ENCODE peak calls at places on chromosomes 12 and 14, in seven cellular contexts. D is HepG2, P is GM12878, E is HCT116, A is SK-N-SH, I is K562, K is H1. V is an unnamed sample.

GRCh38 chr12:132244724-132245295 is 84.6 kb downstream of the GALNT9 start:
- DNase-seq in D (no peak), P (no peak), E (no peak), A (peak; percentile 28), I (no peak), K (no peak), V (no peak)

GRCh38 chr12:19804737-19805136 is 365.4 kb downstream of the AEBP2 start:
- DNase-seq in D (no peak), P (no peak), E (no peak), A (no peak), I (no peak), K (no peak), V (no peak)

GRCh38 chr12:88810806-88811205 is 230.5 kb upstream of the KITLG start:
- DNase-seq in D (no peak), P (no peak), E (no peak), A (no peak), I (no peak), K (no peak), V (no peak)

GRCh38 chr14:57244103-57244502 is 24.6 kb downstream of the EXOC5 start:
- DNase-seq in D (no peak), P (no peak), E (no peak), A (no peak), I (no peak), K (no peak), V (no peak)

GRCh38 chr12:544941-545635 is 85.3 kb downstream of the B4GALNT3 start:
- DNase-seq in D (no peak), P (no peak), E (no peak), A (no peak), I (no peak), K (no peak), V (no peak)

GRCh38 chr12:26360062-26360461 is 164.7 kb downstream of the SSPN start:
- DNase-seq in D (no peak), P (no peak), E (no peak), A (no peak), I (no peak), K (no peak), V (no peak)

GRCh38 chr14:22530101-22530500 is 58.9 kb downstream of the DAD1 start:
- DNase-seq in D (no peak), P (no peak), E (no peak), A (no peak), I (no peak), K (no peak), V (no peak)

GRCh38 chr12:27060740-27061139 is 21.6 kb downstream of the C12orf71 start:
- DNase-seq in D (no peak), P (no peak), E (no peak), A (no peak), I (no peak), K (no peak), V (no peak)

GRCh38 chr14:83909507-83909906 is 1620.4 kb upstream of the FLRT2 start:
- DNase-seq in D (no peak), P (no peak), E (no peak), A (no peak), I (no peak), K (no peak), V (no peak)

GRCh38 chr12:66200110-66200509 is 11.1 kb downstream of the IRAK3 start:
- DNase-seq in D (no peak), P (no peak), E (no peak), A (no peak), I (peak; percentile 3), K (no peak), V (no peak)

GRCh38 chr14:23299558-23299957 is 3.1 kb downstream of the PPP1R3E start:
- DNase-seq in D (peak; percentile 87), P (no peak), E (no peak), A (no peak), I (peak; percentile 67), K (no peak), V (peak; percentile 17)

GRCh38 chr14:22781606-22782000 is 15.1 kb downstream of the OXA1L start:
- DNase-seq in D (no peak), P (no peak), E (no peak), A (no peak), I (no peak), K (no peak), V (no peak)

GRCh38 chr14:74207943-74208342 is 31.3 kb upstream of the VSX2 start:
- DNase-seq in D (peak; percentile 10), P (no peak), E (peak; percentile 16), A (no peak), I (peak; percentile 18), K (no peak), V (no peak)

GRCh38 chr14:21090194-21090939 is 8.1 kb downstream of the ZNF219 start:
- DNase-seq in D (no peak), P (no peak), E (no peak), A (peak; percentile 87), I (no peak), K (peak; percentile 90), V (no peak)

GRCh38 chr12:46219892-46220655 is 48.8 kb downstream of the SLC38A1 start:
- DNase-seq in D (peak; percentile 30), P (no peak), E (peak; percentile 68), A (no peak), I (peak; percentile 88), K (no peak), V (no peak)

GRCh38 chr12:106841471-106842302 is 67.2 kb downstream of the RIC8B start:
- DNase-seq in D (peak; percentile 30), P (no peak), E (peak; percentile 31), A (peak; percentile 65), I (peak; percentile 68), K (no peak), V (peak; percentile 66)

GRCh38 chr12:6884539-6884938 is 11.4 kb upstream of the SPSB2 start:
- DNase-seq in D (no peak), P (no peak), E (no peak), A (no peak), I (no peak), K (no peak), V (no peak)

GRCh38 chr14:76834296-76834695 is 8.1 kb downstream of the LRRC74A start:
- DNase-seq in D (peak; percentile 60), P (no peak), E (no peak), A (no peak), I (no peak), K (no peak), V (no peak)

GRCh38 chr12:104651812-104652211 is 195.1 kb downstream of the CHST11 start:
- DNase-seq in D (no peak), P (no peak), E (no peak), A (no peak), I (no peak), K (no peak), V (no peak)

GRCh38 chr12:11070999-11071398 is 8.9 kb upstream of the TAS2R46 start:
- DNase-seq in D (peak; percentile 16), P (no peak), E (no peak), A (no peak), I (no peak), K (no peak), V (no peak)

GRCh38 chr12:11069854-11070253 is 7.8 kb upstream of the TAS2R46 start:
- DNase-seq in D (no peak), P (no peak), E (no peak), A (no peak), I (no peak), K (no peak), V (no peak)

GRCh38 chr12:11071414-11071813 is 9.3 kb upstream of the TAS2R46 start:
- DNase-seq in D (peak; percentile 64), P (no peak), E (no peak), A (no peak), I (no peak), K (no peak), V (no peak)

GRCh38 chr12:11067514-11067913 is 5.4 kb upstream of the TAS2R46 start:
- DNase-seq in D (no peak), P (no peak), E (no peak), A (no peak), I (no peak), K (no peak), V (no peak)
- TF ChIP-seq JUND in D (no peak), P (no peak), E (no peak), A (no peak), I (no peak), K (no peak), V (no peak)

DNA sequence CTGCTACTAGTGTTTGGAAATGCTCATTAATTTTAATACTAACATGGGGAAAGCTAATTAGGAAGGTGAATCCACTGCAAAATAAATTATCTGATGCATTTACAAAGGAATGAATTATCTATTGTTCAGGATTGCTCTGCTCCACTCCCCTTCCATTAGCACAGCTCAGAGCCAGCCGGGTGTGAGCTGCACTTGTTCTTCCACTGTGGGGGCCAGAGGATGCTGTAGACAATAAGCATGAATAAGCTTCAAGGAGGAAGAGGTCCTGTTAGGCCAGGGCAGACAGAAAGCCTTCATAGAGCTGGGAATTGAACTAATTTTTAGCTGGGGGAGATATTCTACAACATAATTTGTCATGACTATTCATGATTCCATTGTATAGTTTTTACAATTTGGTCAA is 137.6 kb upstream of the MAX start:
- DNase-seq in D (no peak), P (no peak), E (no peak), A (no peak), I (no peak), K (no peak), V (no peak)
- TF ChIP-seq JUND in D (no peak), P (no peak), E (no peak), A (no peak), I (no peak), K (no peak), V (no peak)

DNA sequence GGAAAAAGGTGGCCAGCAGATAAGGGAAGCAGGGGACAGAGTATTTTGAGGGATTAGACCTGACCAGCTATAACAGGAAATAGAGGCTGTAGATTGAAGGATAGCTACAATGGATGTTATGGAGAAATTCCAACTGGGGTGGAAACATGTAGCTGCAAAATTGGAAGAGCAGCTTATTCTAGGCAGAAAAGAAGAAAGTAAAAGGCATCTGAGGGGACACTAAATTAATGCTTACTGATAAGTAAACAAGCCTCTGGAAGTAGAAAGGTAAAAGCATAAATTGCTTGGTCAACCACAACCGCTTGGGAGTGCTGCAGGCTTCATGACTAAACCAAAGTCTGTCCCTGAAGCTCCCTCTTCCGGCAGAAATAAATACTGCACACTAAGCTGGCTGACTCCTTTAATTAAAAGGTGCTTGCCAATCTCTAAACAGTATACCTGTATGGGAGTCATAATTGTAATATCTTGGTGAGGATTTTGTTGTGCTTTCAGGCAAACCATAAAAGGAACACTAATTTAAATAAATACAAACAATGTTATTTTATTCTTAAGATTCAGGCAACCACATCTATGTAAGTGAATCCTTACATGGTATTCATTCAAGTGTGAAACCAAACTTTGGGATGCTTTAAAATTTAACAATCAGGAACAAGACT is 7.7 kb downstream of the UBC start:
- DNase-seq in D (peak; percentile 93), P (peak; percentile 87), E (peak; percentile 94), A (peak; percentile 80), I (peak; percentile 94), K (peak; percentile 92), V (peak; percentile 61)
- TF ChIP-seq JUND in D (no peak), P (no peak), E (no peak), A (no peak), I (peak; percentile 26), K (peak; percentile 60), V (no peak)

DNA sequence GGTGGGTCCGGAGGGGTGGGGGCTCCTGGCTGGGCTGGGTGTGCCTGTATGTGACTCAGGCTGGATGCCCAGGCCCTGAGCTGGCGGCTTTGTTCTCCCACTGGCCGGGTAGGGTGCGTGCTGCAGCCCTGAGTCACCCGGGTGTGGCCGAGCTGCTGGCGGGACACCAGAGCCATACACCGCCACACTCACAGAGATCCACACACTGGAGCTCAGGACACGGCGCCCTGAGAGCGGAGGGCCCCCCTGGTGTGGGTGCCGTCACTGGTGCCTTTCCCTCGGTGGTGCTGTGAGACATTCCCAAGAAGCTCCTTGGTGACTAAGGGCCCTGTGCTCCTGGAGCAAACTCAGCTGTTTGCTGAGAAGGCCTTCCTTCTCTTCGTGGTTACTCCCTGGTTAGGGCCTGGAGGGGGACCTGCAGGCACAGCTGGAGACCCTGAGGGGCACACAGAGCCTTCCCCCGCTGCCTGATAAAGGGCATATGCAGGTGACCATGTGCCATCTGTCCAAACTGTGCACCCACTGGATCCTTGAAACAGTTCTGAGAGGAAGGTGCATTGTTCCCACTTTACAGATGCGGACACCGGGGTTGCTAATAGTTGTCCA is 44.3 kb downstream of the KRT80 start:
- DNase-seq in D (peak; percentile 67), P (no peak), E (peak; percentile 99), A (peak; percentile 58), I (peak; percentile 55), K (no peak), V (peak; percentile 87)
- TF ChIP-seq JUND in D (no peak), P (no peak), E (no peak), A (peak; percentile 96), I (no peak), K (no peak), V (no peak)

V was measured in T47D.